ENCODE peak calls at places on chromosomes 2 and 18, in ten cellular contexts. D is HS-27A; B is GM12865; C is NCI-H748 treated with DMSO at 0.1 percent for 48 hours; P is KBM-7; W is NCI-H1105; Q is endothelial cell; F is fibroblast of lung; Z is stimulated activated naive CD8-positive, alpha-beta T cell treated with anti-CD3 and anti-CD28 coated beads, Interleukin-15, Interleukin-2, amounts not matched to agents 100 U/mL and 50 U/mL, for 24 hours; L is AG04449. S is an unnamed sample.
A peak's percentile ranks its signal among the peaks of the same experiment; 100 is the strongest.

GRCh38 chr18:55405655-55406373 is 182.2 kb downstream of the TCF4 start:
- DNase-seq in W (peak; percentile 94), Q (no peak), C (peak; percentile 95), B (no peak), Z (no peak), P (peak; percentile 14), D (peak; percentile 72), L (no peak), F (peak; percentile 96), S (peak; percentile 60)

GRCh38 chr18:70337139-70337972 is 48.5 kb downstream of the SOCS6 start:
- DNase-seq in L (peak; percentile 58), B (peak; percentile 6), C (no peak), Z (no peak), P (no peak), Q (no peak), W (no peak), F (peak; percentile 88), D (peak; percentile 64), S (no peak)

GRCh38 chr2:30484995-30485394 is 37.9 kb downstream of the LCLAT1 start:
- DNase-seq in C (no peak), P (no peak), W (no peak), Q (no peak), F (no peak), B (no peak), L (no peak), D (no peak), Z (no peak), S (no peak)

GRCh38 chr2:121810959-121811853 is 55.8 kb downstream of the TSN start:
- DNase-seq in D (peak; percentile 35), F (peak; percentile 63), W (peak; percentile 46), L (no peak), Z (peak; percentile 9), P (peak; percentile 77), Q (peak; percentile 65), B (peak; percentile 54), C (peak; percentile 34), S (peak; percentile 86)

GRCh38 chr2:108297436-108298141 is 8.9 kb downstream of the SULT1C2 start:
- DNase-seq in B (no peak), P (no peak), W (no peak), F (peak; percentile 85), D (peak; percentile 71), Q (no peak), C (no peak), L (peak; percentile 23), Z (no peak), S (no peak)

GRCh38 chr2:29544917-29545316 is 376.5 kb downstream of the ALK start:
- DNase-seq in C (no peak), Q (no peak), L (no peak), B (peak; percentile 2), Z (no peak), P (no peak), D (no peak), W (no peak), F (no peak), S (no peak)

GRCh38 chr18:62683935-62684334 is 31.4 kb upstream of the PHLPP1 start:
- DNase-seq in Q (no peak), W (no peak), F (no peak), Z (no peak), C (no peak), D (no peak), B (no peak), L (no peak), P (no peak), S (no peak)

GRCh38 chr2:115763601-115764000 is 1321.2 kb downstream of the DPP10 start:
- DNase-seq in F (no peak), B (no peak), P (no peak), D (no peak), Q (no peak), L (no peak), Z (no peak), C (no peak), W (no peak), S (no peak)

GRCh38 chr2:229642371-229642770 is 72.0 kb downstream of the DNER start:
- DNase-seq in P (no peak), F (no peak), B (no peak), D (no peak), Z (no peak), C (no peak), W (no peak), Q (no peak), L (no peak), S (no peak)

GRCh38 chr18:48547456-48548403 is 8.9 kb downstream of the CTIF start:
- DNase-seq in Z (no peak), P (no peak), C (no peak), W (no peak), D (no peak), Q (no peak), F (peak; percentile 80), B (no peak), L (peak; percentile 73), S (no peak)

GRCh38 chr18:49174478-49174877 is 223.7 kb upstream of the SMAD7 start:
- DNase-seq in L (peak; percentile 29), W (no peak), Z (no peak), Q (no peak), P (no peak), C (no peak), B (no peak), D (no peak), F (peak; percentile 85), S (no peak)

GRCh38 chr2:129673881-129674513 is 305.5 kb upstream of the RAB6C start:
- DNase-seq in C (no peak), W (no peak), Q (no peak), P (no peak), B (no peak), F (no peak), D (no peak), L (no peak), Z (no peak), S (peak; percentile 62)

GRCh38 chr2:68974946-68975665 is 670 bp downstream of the GKN1 start:
- DNase-seq in C (no peak), P (no peak), D (no peak), F (no peak), Z (no peak), L (no peak), W (no peak), B (no peak), Q (no peak), S (no peak)

GRCh38 chr2:72092099-72092498 is 55.6 kb downstream of the CYP26B1 start:
- DNase-seq in Z (no peak), D (no peak), C (no peak), L (no peak), B (no peak), Q (no peak), F (no peak), W (no peak), P (no peak), S (no peak)

GRCh38 chr18:54877076-54877475 is 48.8 kb downstream of the RAB27B start:
- DNase-seq in B (no peak), D (no peak), Q (no peak), P (no peak), F (no peak), W (no peak), L (no peak), Z (no peak), C (no peak), S (no peak)

GRCh38 chr2:127733816-127734537 is 32.7 kb downstream of the SFT2D3 start:
- DNase-seq in W (no peak), Q (no peak), P (no peak), F (peak; percentile 39), B (no peak), D (no peak), L (no peak), Z (no peak), C (no peak), S (no peak)

GRCh38 chr2:227473019-227473461 is 1.1 kb downstream of the AGFG1 start:
- DNase-seq in B (no peak), F (no peak), W (peak; percentile 50), D (no peak), C (peak; percentile 24), L (no peak), P (no peak), Q (no peak), Z (no peak), S (no peak)

GRCh38 chr2:31558401-31559295 is 22.1 kb downstream of the SRD5A2 start:
- DNase-seq in W (no peak), C (no peak), D (no peak), P (no peak), Q (no peak), F (peak; percentile 32), L (peak; percentile 2), B (no peak), Z (no peak), S (no peak)

GRCh38 chr18:33755918-33756590 is 178.0 kb downstream of the ASXL3 start:
- DNase-seq in L (peak; percentile 9), Z (no peak), F (peak; percentile 98), C (peak; percentile 66), P (no peak), B (peak; percentile 38), D (peak; percentile 20), W (peak; percentile 86), Q (no peak), S (no peak)

GRCh38 chr2:207861789-207862188 is 92.1 kb upstream of the FZD5 start:
- DNase-seq in B (no peak), W (no peak), C (no peak), Q (no peak), Z (no peak), D (no peak), P (no peak), L (no peak), F (no peak), S (no peak)